ENCODE peak calls at places on chromosomes 4 and X, in four cellular contexts. Y is globus pallidus; V is stimulated activated CD8-positive, alpha-beta memory T cell treated with anti-CD3 and anti-CD28 coated beads, Interleukin-7, amount 100 ng/mL, for 4 hours; P is GM03348. N is an unnamed sample.

GRCh38 chrX:15854080-15854655 is 445 bp downstream of the AP1S2 start:
- DNase-seq in Y (peak; percentile 54), V (no peak), P (peak; percentile 42), N (peak; percentile 18)

GRCh38 chr4:150501983-150502382 is 80.0 kb upstream of the MAB21L2 start:
- DNase-seq in Y (peak; percentile 4), V (no peak), P (peak; percentile 9), N (no peak)

GRCh38 chr4:128775477-128775876 is 34.0 kb upstream of the JADE1 start:
- DNase-seq in Y (no peak), V (no peak), P (no peak), N (no peak)

GRCh38 chrX:128897611-128898010 is 625.7 kb downstream of the SMARCA1 start:
- DNase-seq in Y (no peak), V (no peak), P (no peak), N (no peak)

GRCh38 chr4:136713140-136713539 is 819.2 kb downstream of the PCDH18 start:
- DNase-seq in Y (peak; percentile 64), V (no peak), P (peak; percentile 2), N (no peak)

GRCh38 chr4:43132010-43132582 is 239.6 kb downstream of the GRXCR1 start:
- DNase-seq in Y (peak; percentile 53), V (no peak), P (peak; percentile 52), N (peak; percentile 4)

GRCh38 chr4:67198757-67199156 is 346.5 kb downstream of the CENPC start:
- DNase-seq in Y (peak; percentile 3), V (no peak), P (no peak), N (no peak)

GRCh38 chr4:41360911-41361830 is 104.4 kb downstream of the UCHL1 start:
- DNase-seq in Y (peak; percentile 72), V (no peak), P (peak; percentile 64), N (no peak)

GRCh38 chr4:171017596-171017995 is 795.6 kb upstream of the GALNTL6 start:
- DNase-seq in Y (peak; percentile 28), V (no peak), P (no peak), N (no peak)

GRCh38 chr4:96675916-96676315 is 836.0 kb downstream of the PDHA2 start:
- DNase-seq in Y (no peak), V (no peak), P (no peak), N (no peak)

GRCh38 chr4:57078685-57079521 is 31.3 kb downstream of the IGFBP7 start:
- DNase-seq in Y (no peak), V (no peak), P (no peak), N (no peak)

GRCh38 chrX:154452823-154453222 is 5.3 kb upstream of the PLXNA3 start:
- DNase-seq in Y (no peak), V (no peak), P (no peak), N (no peak)

N was measured in stimulated activated CD4-positive, alpha-beta T cell treated with anti-CD3 and anti-CD28 coated beads, Interleukin-15, amount 100 ng/mL, for 48 hours.